ENCODE peak calls at places on chromosomes 16 and 17, in six cellular contexts. M, G, O, Y, H and J are unnamed samples.

GRCh38 chr17:69466451-69466850 is 52.0 kb downstream of the MAP2K6 start:
- DNase-seq in M (no peak), G (no peak), O (no peak), Y (no peak), H (no peak), J (no peak)

GRCh38 chr17:8941520-8941919 is 24.0 kb downstream of the PIK3R5 start:
- DNase-seq in M (peak), G (no peak), O (no peak), Y (peak), H (no peak), J (no peak)

GRCh38 chr17:38606646-38607611 is 1.2 kb upstream of the SRCIN1 start:
- DNase-seq in M (no peak), G (peak), O (peak), Y (peak), H (no peak), J (no peak)

GRCh38 chr16:85396879-85397871 is 215.9 kb upstream of the GSE1 start:
- DNase-seq in M (no peak), G (no peak), O (no peak), Y (peak), H (no peak), J (no peak)

GRCh38 chr16:17448640-17449638 is 21.8 kb downstream of the XYLT1 start:
- DNase-seq in M (peak), G (no peak), O (peak), Y (peak), H (no peak), J (no peak)

GRCh38 chr17:4900231-4901107 is 1.1 kb downstream of the C17orf107 start:
- DNase-seq in M (peak), G (no peak), O (no peak), Y (peak), H (peak), J (no peak)

GRCh38 chr17:48012151-48012520 is 25.5 kb downstream of the COPZ2 start:
- DNase-seq in M (peak), G (peak), O (no peak), Y (peak), H (peak), J (peak)

GRCh38 chr17:1972429-1973160 is 52.5 kb downstream of the RTN4RL1 start:
- DNase-seq in M (no peak), G (no peak), O (no peak), Y (no peak), H (no peak), J (no peak)

GRCh38 chr16:9092963-9093477 is 1.6 kb downstream of the HAPSTR1 start:
- DNase-seq in M (peak), G (peak), O (peak), Y (peak), H (peak), J (no peak)

GRCh38 chr17:19654342-19654886 is 5.9 kb downstream of the ALDH3A2 start:
- DNase-seq in M (no peak), G (no peak), O (no peak), Y (no peak), H (no peak), J (no peak)

GRCh38 chr16:66228791-66229190 is 137.7 kb upstream of the CDH5 start:
- DNase-seq in M (no peak), G (no peak), O (no peak), Y (no peak), H (no peak), J (no peak)

GRCh38 chr17:18191967-18192366 is 8.3 kb downstream of the ALKBH5 start:
- DNase-seq in M (no peak), G (no peak), O (no peak), Y (no peak), H (no peak), J (peak)

GRCh38 chr16:2537451-2538379 is at the start of gene PDPK1:
- DNase-seq in M (peak), G (peak), O (peak), Y (peak), H (peak), J (peak)

GRCh38 chr17:82949984-82950383 is 110.2 kb upstream of the ZNF750 start:
- DNase-seq in M (no peak), G (no peak), O (no peak), Y (no peak), H (no peak), J (no peak)

GRCh38 chr17:6084226-6085161 is 14.3 kb downstream of the WSCD1 start:
- DNase-seq in M (no peak), G (no peak), O (peak), Y (no peak), H (no peak), J (no peak)

GRCh38 chr17:78996781-78997201 is 12.8 kb downstream of the CANT1 start:
- DNase-seq in M (no peak), G (no peak), O (no peak), Y (no peak), H (no peak), J (no peak)

GRCh38 chr17:74241434-74241833 is 28.1 kb downstream of the TTYH2 start:
- DNase-seq in M (no peak), G (no peak), O (peak), Y (no peak), H (no peak), J (no peak)

GRCh38 chr17:35337364-35337763 is 36.1 kb downstream of the SLFN11 start:
- DNase-seq in M (no peak), G (no peak), O (no peak), Y (no peak), H (no peak), J (no peak)

GRCh38 chr16:75260856-75261589 is 9.6 kb upstream of the BCAR1 start:
- DNase-seq in M (no peak), G (no peak), O (no peak), Y (no peak), H (no peak), J (no peak)

GRCh38 chr16:68732068-68732680 is 4.9 kb upstream of the CDH1 start:
- DNase-seq in M (no peak), G (peak), O (no peak), Y (peak), H (no peak), J (no peak)

GRCh38 chr16:30053376-30054015 is 12.1 kb upstream of the ALDOA start:
- DNase-seq in M (no peak), G (no peak), O (no peak), Y (no peak), H (no peak), J (peak)

GRCh38 chr16:990516-991291 is 9.1 kb downstream of the SOX8 start:
- DNase-seq in M (no peak), G (no peak), O (peak), Y (no peak), H (no peak), J (no peak)

GRCh38 chr16:46583036-46583435 is 38.1 kb downstream of the SHCBP1 start:
- DNase-seq in M (no peak), G (no peak), O (no peak), Y (no peak), H (no peak), J (no peak)

GRCh38 chr16:10566613-10567012 is 13.8 kb downstream of the EMP2 start:
- DNase-seq in M (no peak), G (no peak), O (no peak), Y (no peak), H (no peak), J (no peak)